ENCODE peak calls at places on chromosome 12, in seven cellular contexts. One of them, this sample, is unnamed.

GRCh38 chr12:123132951-123133619 is 17.8 kb downstream of the PITPNM2 start:
- DNase-seq in stimulated activated CD8-positive, alpha-beta memory T cell treated with anti-CD3 and anti-CD28 coated beads, Interleukin-2, amount 100 ng/mL, for 48 hours: no peak
- DNase-seq in fibroblast of the aortic adventitia: no peak
- DNase-seq in foreskin fibroblast: no peak
- DNase-seq in HCT116: no peak
- DNase-seq in NCI-H2029: peak; percentile 97
- DNase-seq in activated T-cell treated with anti-CD3 and anti-CD28 coated beads, Interleukin-2, amount 50 U/mL, for 24 hours: no peak
- DNase-seq in this sample: no peak

GRCh38 chr12:122753213-122753571 is 568 bp downstream of the DENR start:
- DNase-seq in stimulated activated CD8-positive, alpha-beta memory T cell treated with anti-CD3 and anti-CD28 coated beads, Interleukin-2, amount 100 ng/mL, for 48 hours: no peak
- DNase-seq in fibroblast of the aortic adventitia: no peak
- DNase-seq in foreskin fibroblast: peak; percentile 8
- DNase-seq in HCT116: no peak
- DNase-seq in NCI-H2029: no peak
- DNase-seq in activated T-cell treated with anti-CD3 and anti-CD28 coated beads, Interleukin-2, amount 50 U/mL, for 24 hours: no peak
- DNase-seq in this sample: no peak

GRCh38 chr12:27107976-27108375 is 25.6 kb upstream of the C12orf71 start:
- DNase-seq in stimulated activated CD8-positive, alpha-beta memory T cell treated with anti-CD3 and anti-CD28 coated beads, Interleukin-2, amount 100 ng/mL, for 48 hours: no peak
- DNase-seq in fibroblast of the aortic adventitia: no peak
- DNase-seq in foreskin fibroblast: no peak
- DNase-seq in HCT116: no peak
- DNase-seq in NCI-H2029: no peak
- DNase-seq in activated T-cell treated with anti-CD3 and anti-CD28 coated beads, Interleukin-2, amount 50 U/mL, for 24 hours: no peak
- DNase-seq in this sample: no peak

GRCh38 chr12:46300906-46301305 is 32.1 kb upstream of the SLC38A1 start:
- DNase-seq in stimulated activated CD8-positive, alpha-beta memory T cell treated with anti-CD3 and anti-CD28 coated beads, Interleukin-2, amount 100 ng/mL, for 48 hours: no peak
- DNase-seq in fibroblast of the aortic adventitia: no peak
- DNase-seq in foreskin fibroblast: peak; percentile 4
- DNase-seq in HCT116: no peak
- DNase-seq in NCI-H2029: no peak
- DNase-seq in activated T-cell treated with anti-CD3 and anti-CD28 coated beads, Interleukin-2, amount 50 U/mL, for 24 hours: no peak
- DNase-seq in this sample: no peak

GRCh38 chr12:31003861-31004640 is 69.6 kb upstream of the DDX11 start:
- DNase-seq in stimulated activated CD8-positive, alpha-beta memory T cell treated with anti-CD3 and anti-CD28 coated beads, Interleukin-2, amount 100 ng/mL, for 48 hours: no peak
- DNase-seq in fibroblast of the aortic adventitia: no peak
- DNase-seq in foreskin fibroblast: no peak
- DNase-seq in HCT116: no peak
- DNase-seq in NCI-H2029: no peak
- DNase-seq in activated T-cell treated with anti-CD3 and anti-CD28 coated beads, Interleukin-2, amount 50 U/mL, for 24 hours: peak; percentile 9
- DNase-seq in this sample: no peak

GRCh38 chr12:105502426-105502930 is 172.0 kb downstream of the C12orf75 start:
- DNase-seq in stimulated activated CD8-positive, alpha-beta memory T cell treated with anti-CD3 and anti-CD28 coated beads, Interleukin-2, amount 100 ng/mL, for 48 hours: no peak
- DNase-seq in fibroblast of the aortic adventitia: no peak
- DNase-seq in foreskin fibroblast: no peak
- DNase-seq in HCT116: no peak
- DNase-seq in NCI-H2029: no peak
- DNase-seq in activated T-cell treated with anti-CD3 and anti-CD28 coated beads, Interleukin-2, amount 50 U/mL, for 24 hours: no peak
- DNase-seq in this sample: no peak

GRCh38 chr12:14846042-14846587 is 2.8 kb upstream of the ART4 start:
- DNase-seq in stimulated activated CD8-positive, alpha-beta memory T cell treated with anti-CD3 and anti-CD28 coated beads, Interleukin-2, amount 100 ng/mL, for 48 hours: no peak
- DNase-seq in fibroblast of the aortic adventitia: peak; percentile 87
- DNase-seq in foreskin fibroblast: no peak
- DNase-seq in HCT116: no peak
- DNase-seq in NCI-H2029: no peak
- DNase-seq in activated T-cell treated with anti-CD3 and anti-CD28 coated beads, Interleukin-2, amount 50 U/mL, for 24 hours: no peak
- DNase-seq in this sample: no peak

GRCh38 chr12:12881495-12881894 is 9.9 kb upstream of the GPRC5A start:
- DNase-seq in stimulated activated CD8-positive, alpha-beta memory T cell treated with anti-CD3 and anti-CD28 coated beads, Interleukin-2, amount 100 ng/mL, for 48 hours: no peak
- DNase-seq in fibroblast of the aortic adventitia: peak; percentile 67
- DNase-seq in foreskin fibroblast: peak; percentile 85
- DNase-seq in HCT116: peak; percentile 91
- DNase-seq in NCI-H2029: no peak
- DNase-seq in activated T-cell treated with anti-CD3 and anti-CD28 coated beads, Interleukin-2, amount 50 U/mL, for 24 hours: no peak
- DNase-seq in this sample: no peak

GRCh38 chr12:27198036-27198435 is 46.0 kb upstream of the STK38L start:
- DNase-seq in stimulated activated CD8-positive, alpha-beta memory T cell treated with anti-CD3 and anti-CD28 coated beads, Interleukin-2, amount 100 ng/mL, for 48 hours: no peak
- DNase-seq in fibroblast of the aortic adventitia: peak; percentile 88
- DNase-seq in foreskin fibroblast: peak; percentile 76
- DNase-seq in HCT116: no peak
- DNase-seq in NCI-H2029: no peak
- DNase-seq in activated T-cell treated with anti-CD3 and anti-CD28 coated beads, Interleukin-2, amount 50 U/mL, for 24 hours: no peak
- DNase-seq in this sample: no peak

GRCh38 chr12:14256555-14257169 is 108.8 kb upstream of the ATF7IP start:
- DNase-seq in stimulated activated CD8-positive, alpha-beta memory T cell treated with anti-CD3 and anti-CD28 coated beads, Interleukin-2, amount 100 ng/mL, for 48 hours: peak; percentile 64
- DNase-seq in fibroblast of the aortic adventitia: peak; percentile 92
- DNase-seq in foreskin fibroblast: peak; percentile 93
- DNase-seq in HCT116: peak; percentile 80
- DNase-seq in NCI-H2029: no peak
- DNase-seq in activated T-cell treated with anti-CD3 and anti-CD28 coated beads, Interleukin-2, amount 50 U/mL, for 24 hours: peak; percentile 76
- DNase-seq in this sample: peak; percentile 58

GRCh38 chr12:24111101-24111500 is 161.6 kb upstream of the SOX5 start:
- DNase-seq in stimulated activated CD8-positive, alpha-beta memory T cell treated with anti-CD3 and anti-CD28 coated beads, Interleukin-2, amount 100 ng/mL, for 48 hours: no peak
- DNase-seq in fibroblast of the aortic adventitia: peak; percentile 4
- DNase-seq in foreskin fibroblast: no peak
- DNase-seq in HCT116: no peak
- DNase-seq in NCI-H2029: no peak
- DNase-seq in activated T-cell treated with anti-CD3 and anti-CD28 coated beads, Interleukin-2, amount 50 U/mL, for 24 hours: no peak
- DNase-seq in this sample: no peak

GRCh38 chr12:55041651-55042050 is 21.9 kb downstream of the NEUROD4 start:
- DNase-seq in stimulated activated CD8-positive, alpha-beta memory T cell treated with anti-CD3 and anti-CD28 coated beads, Interleukin-2, amount 100 ng/mL, for 48 hours: no peak
- DNase-seq in fibroblast of the aortic adventitia: no peak
- DNase-seq in foreskin fibroblast: no peak
- DNase-seq in HCT116: no peak
- DNase-seq in NCI-H2029: no peak
- DNase-seq in activated T-cell treated with anti-CD3 and anti-CD28 coated beads, Interleukin-2, amount 50 U/mL, for 24 hours: no peak
- DNase-seq in this sample: no peak

GRCh38 chr12:49440031-49440430 is 72.8 kb downstream of the SPATS2 start:
- DNase-seq in stimulated activated CD8-positive, alpha-beta memory T cell treated with anti-CD3 and anti-CD28 coated beads, Interleukin-2, amount 100 ng/mL, for 48 hours: no peak
- DNase-seq in fibroblast of the aortic adventitia: no peak
- DNase-seq in foreskin fibroblast: no peak
- DNase-seq in HCT116: no peak
- DNase-seq in NCI-H2029: no peak
- DNase-seq in activated T-cell treated with anti-CD3 and anti-CD28 coated beads, Interleukin-2, amount 50 U/mL, for 24 hours: no peak
- DNase-seq in this sample: no peak